ENCODE peak calls at places on chromosomes 2 and 18, in six cellular contexts. Z, X, I, T, A and B are unnamed samples.

GRCh38 chr2:12701786-12702660 is 14.7 kb upstream of the TRIB2 start:
- DNase-seq in I (peak; percentile 86), X (no peak), A (peak; percentile 56), Z (peak; percentile 89), T (no peak), B (no peak)

GRCh38 chr2:157076526-157077161 is 180.9 kb upstream of the GALNT5 start:
- DNase-seq in Z (no peak), A (no peak), T (no peak), I (no peak), X (no peak), B (no peak)

GRCh38 chr18:28855989-28856388 is 679.1 kb upstream of the CDH2 start:
- DNase-seq in T (no peak), X (no peak), I (peak; percentile 8), A (no peak), Z (no peak), B (no peak)

GRCh38 chr18:1092228-1092627 is 187.6 kb downstream of the ADCYAP1 start:
- DNase-seq in A (no peak), T (no peak), X (no peak), I (peak; percentile 6), Z (no peak), B (no peak)

GRCh38 chr2:86038291-86039081 is 67.2 kb downstream of the POLR1A start:
- DNase-seq in T (no peak), X (peak; percentile 93), A (peak; percentile 37), Z (no peak), I (peak; percentile 91), B (peak; percentile 22)

GRCh38 chr18:515156-515815 is 14.8 kb upstream of the COLEC12 start:
- DNase-seq in X (no peak), I (no peak), T (no peak), Z (no peak), A (no peak), B (no peak)

GRCh38 chr2:216789088-216789487 is 70.8 kb downstream of the TNP1 start:
- DNase-seq in A (no peak), T (no peak), Z (no peak), I (no peak), X (no peak), B (no peak)

GRCh38 chr18:48136051-48136543 is 205.6 kb upstream of the SMAD2 start:
- DNase-seq in X (no peak), A (no peak), Z (no peak), I (no peak), T (peak; percentile 69), B (no peak)

GRCh38 chr2:202423139-202423538 is 47.0 kb downstream of the BMPR2 start:
- DNase-seq in T (peak; percentile 31), A (no peak), I (no peak), X (no peak), Z (no peak), B (no peak)

GRCh38 chr18:623760-624620 is 27.2 kb downstream of the CLUL1 start:
- DNase-seq in I (peak; percentile 58), A (peak; percentile 91), X (peak; percentile 70), T (peak; percentile 51), Z (peak; percentile 72), B (peak; percentile 70)

DNA sequence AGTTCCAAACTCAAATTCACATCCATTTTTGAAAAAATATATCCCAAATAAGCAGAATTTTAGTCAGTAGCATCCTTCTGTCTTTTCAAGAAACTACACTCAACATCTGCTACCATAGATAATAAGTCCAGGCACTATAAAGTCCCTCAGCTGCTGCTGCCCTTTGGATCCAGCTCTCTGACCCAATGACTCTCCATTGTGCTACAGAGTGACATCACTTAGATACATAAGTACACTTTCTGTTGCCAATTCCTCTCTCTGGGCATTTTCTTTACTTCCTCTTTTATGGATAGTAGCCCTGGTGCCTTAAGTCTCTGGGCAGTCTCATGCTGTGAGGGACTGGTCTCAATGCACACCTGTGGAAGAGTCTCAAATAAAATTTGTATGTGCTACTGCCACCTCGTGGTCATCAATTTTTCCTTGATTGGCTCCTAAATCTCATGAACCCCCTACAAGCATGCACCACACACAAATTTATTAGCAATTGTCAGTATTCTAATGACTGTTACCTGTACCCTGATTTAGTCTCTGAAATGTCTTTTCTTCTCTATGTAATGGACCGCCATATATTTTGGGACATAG is 219.2 kb downstream of the LRP1B start:
- DNase-seq in X (peak; percentile 56), I (peak; percentile 12), T (no peak), A (peak; percentile 62), Z (peak; percentile 54), B (no peak)
- TF ChIP-seq CTCF in X (peak; percentile 21), I (peak; percentile 35), T (no peak), A (peak; percentile 61), Z (peak; percentile 61), B (no peak)

DNA sequence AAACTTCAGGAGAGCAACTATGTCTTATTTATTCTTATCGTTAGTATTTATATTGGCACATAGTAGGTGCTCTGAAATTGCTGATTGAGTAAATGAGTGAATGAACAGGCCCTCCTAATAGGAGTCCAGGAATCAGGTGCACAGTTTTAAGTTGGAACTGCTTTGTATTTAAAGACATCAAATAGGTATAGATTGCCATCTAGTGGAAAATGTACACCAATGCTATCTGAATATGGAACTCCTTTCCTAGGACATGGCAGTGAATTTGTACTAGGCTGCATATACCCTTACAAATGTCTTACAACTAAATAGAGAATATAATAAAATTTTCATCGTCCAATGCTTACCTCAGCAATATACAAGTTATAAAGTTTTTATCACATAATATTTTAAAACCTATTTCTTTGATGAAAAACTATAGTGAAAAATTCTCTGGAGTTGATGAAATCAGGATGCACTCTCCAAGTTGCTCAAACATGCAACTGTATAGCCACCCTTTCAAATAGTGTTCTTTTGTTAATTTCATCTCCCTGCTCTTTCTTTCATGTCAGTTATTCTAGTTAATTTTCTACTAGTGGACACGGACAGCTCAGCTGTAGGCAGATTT is 318.9 kb upstream of the SYT4 start:
- DNase-seq in T (no peak), A (peak; percentile 56), Z (peak; percentile 70), X (peak; percentile 40), I (peak; percentile 23), B (no peak)
- TF ChIP-seq CTCF in T (no peak), A (peak; percentile 68), Z (peak; percentile 65), X (peak; percentile 31), I (peak; percentile 61), B (no peak)

GRCh38 chr2:183511154-183511553 is 386.9 kb downstream of the NUP35 start:
- DNase-seq in I (no peak), A (no peak), T (no peak), Z (no peak), X (no peak), B (no peak)

GRCh38 chr2:183505911-183506310 is 381.7 kb downstream of the NUP35 start:
- DNase-seq in I (no peak), T (no peak), X (peak; percentile 10), Z (no peak), A (no peak), B (no peak)
- TF ChIP-seq CTCF in I (no peak), T (no peak), X (no peak), Z (no peak), A (no peak), B (no peak)

GRCh38 chr18:33746261-33746660 is 168.2 kb downstream of the ASXL3 start:
- DNase-seq in X (no peak), T (no peak), I (no peak), Z (no peak), A (no peak), B (no peak)

GRCh38 chr18:33757037-33757436 is 179.0 kb downstream of the ASXL3 start:
- DNase-seq in X (no peak), Z (no peak), T (no peak), I (peak; percentile 79), A (peak; percentile 10), B (no peak)

GRCh38 chr18:33749831-33750230 is 171.8 kb downstream of the ASXL3 start:
- DNase-seq in I (no peak), A (no peak), T (no peak), X (peak; percentile 2), Z (no peak), B (no peak)

GRCh38 chr18:33755918-33756590 is 178.0 kb downstream of the ASXL3 start:
- DNase-seq in I (peak; percentile 95), T (peak; percentile 18), X (peak; percentile 31), Z (peak; percentile 54), A (peak; percentile 87), B (no peak)

GRCh38 chr18:33751613-33752221 is 173.7 kb downstream of the ASXL3 start:
- DNase-seq in A (peak; percentile 57), T (no peak), I (peak; percentile 16), X (peak; percentile 13), Z (peak; percentile 16), B (no peak)
- TF ChIP-seq CTCF in A (peak; percentile 59), T (peak; percentile 16), I (peak; percentile 58), X (peak; percentile 31), Z (peak; percentile 65), B (no peak)

DNA sequence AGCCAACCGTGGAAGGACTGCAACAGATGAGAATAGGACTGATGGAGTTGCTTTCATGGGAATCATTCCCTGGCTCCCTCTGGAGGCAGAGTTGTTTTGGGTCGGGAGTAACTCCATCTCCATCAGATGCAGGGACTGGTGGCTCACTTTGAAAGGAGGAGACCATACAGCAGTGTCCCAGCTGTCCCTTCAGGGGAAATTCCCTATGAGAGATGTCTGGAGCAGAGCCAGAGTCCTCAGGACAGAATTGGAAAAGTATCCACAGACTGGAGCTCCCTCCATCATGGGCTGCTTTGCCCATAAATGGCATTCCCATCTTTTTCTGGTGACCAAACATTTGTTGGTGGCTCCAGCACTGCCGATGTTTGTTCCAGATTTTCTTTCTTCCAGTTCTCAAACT is 144.3 kb downstream of the NCK2 start:
- DNase-seq in X (no peak), A (no peak), T (no peak), I (no peak), Z (no peak), B (no peak)
- TF ChIP-seq CTCF in X (no peak), A (no peak), T (no peak), I (no peak), Z (no peak), B (no peak)

DNA sequence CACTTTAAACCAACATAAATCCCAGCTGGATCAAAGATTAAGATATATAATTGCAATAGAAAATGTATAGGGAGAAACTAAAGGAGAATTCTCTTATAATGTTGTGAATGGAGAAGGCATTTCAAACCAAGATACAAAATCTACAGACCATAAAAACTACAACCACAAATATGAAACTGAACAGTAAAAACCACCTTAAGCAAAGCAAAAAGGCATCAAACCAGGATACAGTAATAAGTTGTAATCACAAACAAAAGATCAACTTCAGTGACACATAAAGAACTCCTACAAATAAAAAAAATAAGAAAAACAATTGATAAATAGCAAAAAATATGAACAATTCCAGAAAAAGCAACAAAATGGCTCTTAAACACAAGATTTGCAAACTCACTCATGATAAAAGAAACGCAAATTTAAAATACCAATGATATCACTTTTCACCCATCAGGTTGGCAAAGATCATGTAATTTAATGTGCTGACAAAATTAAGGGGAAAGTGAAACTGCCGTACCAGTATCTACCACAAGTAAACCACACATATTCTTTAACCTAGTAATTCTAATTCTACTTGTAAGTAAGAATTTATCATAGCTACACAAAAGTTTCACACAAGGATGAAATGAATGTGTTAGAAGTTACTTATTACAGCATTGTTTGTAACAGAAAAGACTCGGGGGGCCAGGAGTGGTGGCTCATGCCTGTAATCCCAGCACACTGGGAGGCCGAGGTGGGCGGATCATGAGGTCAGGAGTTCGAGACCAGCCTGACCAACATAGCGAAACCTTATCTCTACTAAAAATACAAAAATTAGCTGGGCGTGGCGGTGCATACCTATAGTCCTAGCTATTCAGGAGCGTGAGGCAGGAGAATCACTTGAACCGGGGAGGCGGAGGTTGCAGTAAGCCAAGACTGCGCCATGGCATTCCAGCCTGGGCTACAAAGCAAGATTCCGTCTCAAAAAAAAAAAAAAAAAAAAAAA is 101.9 kb downstream of the USP34 start:
- DNase-seq in X (no peak), I (peak; percentile 72), T (no peak), Z (no peak), A (peak; percentile 48), B (no peak)
- TF ChIP-seq CTCF in X (no peak), I (no peak), T (no peak), Z (no peak), A (no peak), B (no peak)